ENCODE peak calls at places on chromosome 3, in eight cellular contexts. One of them, this sample, is unnamed.
A peak's percentile ranks its signal among the peaks of the same experiment; 100 is the strongest.

GRCh38 chr3:114866430-114866829 is 280.7 kb downstream of the ZBTB20 start:
- DNase-seq in GM23248: no peak
- DNase-seq in HCT116: no peak
- DNase-seq in OCI-LY7: no peak
- DNase-seq in neural progenitor cell: no peak
- DNase-seq in SK-N-SH: no peak
- DNase-seq in MM.1S: no peak
- DNase-seq in hepatocyte: no peak
- DNase-seq in this sample: peak; percentile 24

GRCh38 chr3:45529697-45530096 is 64.9 kb upstream of the LIMD1 start:
- DNase-seq in GM23248: no peak
- DNase-seq in HCT116: no peak
- DNase-seq in OCI-LY7: no peak
- DNase-seq in neural progenitor cell: no peak
- DNase-seq in SK-N-SH: no peak
- DNase-seq in MM.1S: no peak
- DNase-seq in hepatocyte: no peak
- DNase-seq in this sample: no peak

GRCh38 chr3:46527239-46527638 is 29.5 kb downstream of the RTP3 start:
- DNase-seq in GM23248: no peak
- DNase-seq in HCT116: no peak
- DNase-seq in OCI-LY7: no peak
- DNase-seq in neural progenitor cell: no peak
- DNase-seq in SK-N-SH: no peak
- DNase-seq in MM.1S: no peak
- DNase-seq in hepatocyte: no peak
- DNase-seq in this sample: no peak

GRCh38 chr3:56796996-56797395 is 4.8 kb downstream of the ARHGEF3 start:
- DNase-seq in GM23248: no peak
- DNase-seq in HCT116: no peak
- DNase-seq in OCI-LY7: no peak
- DNase-seq in neural progenitor cell: no peak
- DNase-seq in SK-N-SH: no peak
- DNase-seq in MM.1S: no peak
- DNase-seq in hepatocyte: no peak
- DNase-seq in this sample: no peak

GRCh38 chr3:142608615-142609014 is 12.4 kb downstream of the PLS1 start:
- DNase-seq in GM23248: no peak
- DNase-seq in HCT116: no peak
- DNase-seq in OCI-LY7: no peak
- DNase-seq in neural progenitor cell: no peak
- DNase-seq in SK-N-SH: no peak
- DNase-seq in MM.1S: no peak
- DNase-seq in hepatocyte: no peak
- DNase-seq in this sample: no peak

GRCh38 chr3:42557849-42558248 is 23.9 kb downstream of the SEC22C start:
- DNase-seq in GM23248: no peak
- DNase-seq in HCT116: no peak
- DNase-seq in OCI-LY7: peak; percentile 34
- DNase-seq in neural progenitor cell: no peak
- DNase-seq in SK-N-SH: no peak
- DNase-seq in MM.1S: no peak
- DNase-seq in hepatocyte: no peak
- DNase-seq in this sample: no peak

GRCh38 chr3:62188547-62189375 is 184.6 kb downstream of the FEZF2 start:
- DNase-seq in GM23248: peak; percentile 83
- DNase-seq in HCT116: peak; percentile 7
- DNase-seq in OCI-LY7: peak; percentile 69
- DNase-seq in neural progenitor cell: peak; percentile 86
- DNase-seq in SK-N-SH: peak; percentile 76
- DNase-seq in MM.1S: peak; percentile 71
- DNase-seq in hepatocyte: peak; percentile 87
- DNase-seq in this sample: peak; percentile 90

GRCh38 chr3:58487140-58487886 is 4.6 kb upstream of the KCTD6 start:
- DNase-seq in GM23248: peak; percentile 92
- DNase-seq in HCT116: peak; percentile 22
- DNase-seq in OCI-LY7: no peak
- DNase-seq in neural progenitor cell: no peak
- DNase-seq in SK-N-SH: no peak
- DNase-seq in MM.1S: no peak
- DNase-seq in hepatocyte: no peak
- DNase-seq in this sample: no peak

GRCh38 chr3:183252973-183253363 is at the start of gene B3GNT5:
- DNase-seq in GM23248: no peak
- DNase-seq in HCT116: peak; percentile 60
- DNase-seq in OCI-LY7: no peak
- DNase-seq in neural progenitor cell: no peak
- DNase-seq in SK-N-SH: peak; percentile 67
- DNase-seq in MM.1S: no peak
- DNase-seq in hepatocyte: peak; percentile 92
- DNase-seq in this sample: peak; percentile 84

GRCh38 chr3:37054370-37054769 is 61.1 kb downstream of the MLH1 start:
- DNase-seq in GM23248: peak; percentile 95
- DNase-seq in HCT116: peak; percentile 62
- DNase-seq in OCI-LY7: peak; percentile 22
- DNase-seq in neural progenitor cell: no peak
- DNase-seq in SK-N-SH: no peak
- DNase-seq in MM.1S: peak; percentile 40
- DNase-seq in hepatocyte: no peak
- DNase-seq in this sample: no peak

GRCh38 chr3:71064976-71065763 is 518.4 kb downstream of the FOXP1 start:
- DNase-seq in GM23248: peak; percentile 68
- DNase-seq in HCT116: no peak
- DNase-seq in OCI-LY7: peak; percentile 55
- DNase-seq in neural progenitor cell: peak; percentile 86
- DNase-seq in SK-N-SH: no peak
- DNase-seq in MM.1S: peak; percentile 64
- DNase-seq in hepatocyte: peak; percentile 81
- DNase-seq in this sample: peak; percentile 78

GRCh38 chr3:172859035-172859434 is 108.5 kb downstream of the ECT2 start:
- DNase-seq in GM23248: no peak
- DNase-seq in HCT116: no peak
- DNase-seq in OCI-LY7: no peak
- DNase-seq in neural progenitor cell: peak; percentile 38
- DNase-seq in SK-N-SH: no peak
- DNase-seq in MM.1S: no peak
- DNase-seq in hepatocyte: no peak
- DNase-seq in this sample: no peak

GRCh38 chr3:127441764-127442163 is 148.8 kb downstream of the TPRA1 start:
- DNase-seq in GM23248: no peak
- DNase-seq in HCT116: no peak
- DNase-seq in OCI-LY7: no peak
- DNase-seq in neural progenitor cell: no peak
- DNase-seq in SK-N-SH: no peak
- DNase-seq in MM.1S: no peak
- DNase-seq in hepatocyte: no peak
- DNase-seq in this sample: no peak

GRCh38 chr3:58148049-58148448 is 62.7 kb downstream of the DNASE1L3 start:
- DNase-seq in GM23248: no peak
- DNase-seq in HCT116: no peak
- DNase-seq in OCI-LY7: no peak
- DNase-seq in neural progenitor cell: no peak
- DNase-seq in SK-N-SH: no peak
- DNase-seq in MM.1S: no peak
- DNase-seq in hepatocyte: no peak
- DNase-seq in this sample: no peak

GRCh38 chr3:10160346-10160745 is 4.4 kb upstream of the IRAK2 start:
- DNase-seq in GM23248: peak; percentile 75
- DNase-seq in HCT116: no peak
- DNase-seq in OCI-LY7: no peak
- DNase-seq in neural progenitor cell: no peak
- DNase-seq in SK-N-SH: no peak
- DNase-seq in MM.1S: no peak
- DNase-seq in hepatocyte: no peak
- DNase-seq in this sample: no peak

GRCh38 chr3:53970656-53971055 is 79.0 kb upstream of the SELENOK start:
- DNase-seq in GM23248: no peak
- DNase-seq in HCT116: no peak
- DNase-seq in OCI-LY7: no peak
- DNase-seq in neural progenitor cell: peak; percentile 54
- DNase-seq in SK-N-SH: no peak
- DNase-seq in MM.1S: no peak
- DNase-seq in hepatocyte: peak; percentile 16
- DNase-seq in this sample: peak; percentile 65

GRCh38 chr3:112097378-112097777 is 11.2 kb downstream of the C3orf52 start:
- DNase-seq in GM23248: peak; percentile 98
- DNase-seq in HCT116: peak; percentile 91
- DNase-seq in OCI-LY7: no peak
- DNase-seq in neural progenitor cell: no peak
- DNase-seq in SK-N-SH: no peak
- DNase-seq in MM.1S: no peak
- DNase-seq in hepatocyte: peak; percentile 91
- DNase-seq in this sample: no peak

GRCh38 chr3:37174532-37175126 is at the start of gene LRRFIP2:
- DNase-seq in GM23248: peak; percentile 89
- DNase-seq in HCT116: no peak
- DNase-seq in OCI-LY7: no peak
- DNase-seq in neural progenitor cell: no peak
- DNase-seq in SK-N-SH: peak; percentile 33
- DNase-seq in MM.1S: peak; percentile 24
- DNase-seq in hepatocyte: no peak
- DNase-seq in this sample: no peak

GRCh38 chr3:153706706-153707105 is 414.5 kb upstream of the ARHGEF26 start:
- DNase-seq in GM23248: no peak
- DNase-seq in HCT116: no peak
- DNase-seq in OCI-LY7: no peak
- DNase-seq in neural progenitor cell: peak; percentile 62
- DNase-seq in SK-N-SH: no peak
- DNase-seq in MM.1S: no peak
- DNase-seq in hepatocyte: no peak
- DNase-seq in this sample: peak; percentile 53

GRCh38 chr3:19348929-19349564 is 200.7 kb downstream of the KCNH8 start:
- DNase-seq in GM23248: peak; percentile 54
- DNase-seq in HCT116: peak; percentile 13
- DNase-seq in OCI-LY7: peak; percentile 77
- DNase-seq in neural progenitor cell: peak; percentile 48
- DNase-seq in SK-N-SH: peak; percentile 20
- DNase-seq in MM.1S: peak; percentile 40
- DNase-seq in hepatocyte: peak; percentile 59
- DNase-seq in this sample: peak; percentile 61

GRCh38 chr3:152352559-152352958 is 83.8 kb downstream of the MBNL1 start:
- DNase-seq in GM23248: peak; percentile 69
- DNase-seq in HCT116: no peak
- DNase-seq in OCI-LY7: no peak
- DNase-seq in neural progenitor cell: peak; percentile 5
- DNase-seq in SK-N-SH: no peak
- DNase-seq in MM.1S: no peak
- DNase-seq in hepatocyte: no peak
- DNase-seq in this sample: peak; percentile 24

DNA sequence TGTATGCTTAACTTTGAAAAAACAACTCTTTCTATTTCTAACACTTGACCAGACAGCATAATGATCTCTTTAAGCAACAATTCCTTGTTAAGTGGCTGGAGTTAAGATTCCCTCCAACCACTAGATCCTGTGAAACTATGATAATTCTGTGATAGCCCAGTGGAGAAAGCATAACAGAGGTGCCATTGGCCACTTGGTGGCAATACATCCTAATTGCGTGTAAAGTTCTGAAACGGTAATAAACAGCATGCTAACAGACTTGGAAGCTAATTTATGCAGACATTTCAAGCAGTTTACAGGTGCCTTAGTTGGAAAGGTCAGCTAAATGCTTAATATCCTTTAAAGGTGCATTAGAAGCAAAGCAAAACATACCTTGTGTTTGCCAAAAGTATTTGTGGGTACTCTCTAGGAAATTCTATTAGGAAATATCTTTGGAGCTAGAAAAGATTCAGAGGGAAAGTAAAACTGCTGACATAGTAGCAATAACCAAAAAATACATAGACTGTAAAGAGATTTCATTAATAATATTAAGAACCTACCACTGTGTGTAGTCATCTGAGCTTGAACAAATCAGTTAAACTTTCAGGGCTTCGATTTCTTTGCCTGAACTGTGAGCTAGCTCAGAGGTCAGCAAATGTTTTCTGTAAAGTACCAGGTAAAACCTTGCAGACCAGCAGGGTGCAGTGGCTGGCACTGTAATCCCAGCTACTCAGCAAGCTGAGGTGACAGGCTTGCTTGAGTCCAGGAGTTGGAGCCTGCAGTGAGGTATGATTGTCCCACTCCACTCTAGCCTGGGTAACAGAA is 19.0 kb upstream of the CSTA start:
- DNase-seq in GM23248: no peak
- DNase-seq in HCT116: peak; percentile 23
- DNase-seq in OCI-LY7: peak; percentile 25
- DNase-seq in neural progenitor cell: peak; percentile 40
- DNase-seq in SK-N-SH: no peak
- DNase-seq in MM.1S: no peak
- DNase-seq in hepatocyte: peak; percentile 56
- DNase-seq in this sample: peak; percentile 66
- TF ChIP-seq EZH2phosphoT487 in GM23248: no peak
- TF ChIP-seq EZH2phosphoT487 in HCT116: no peak
- TF ChIP-seq EZH2phosphoT487 in OCI-LY7: no peak
- TF ChIP-seq EZH2phosphoT487 in neural progenitor cell: no peak
- TF ChIP-seq EZH2phosphoT487 in SK-N-SH: no peak
- TF ChIP-seq EZH2phosphoT487 in MM.1S: no peak
- TF ChIP-seq EZH2phosphoT487 in hepatocyte: no peak
- TF ChIP-seq EZH2phosphoT487 in this sample: no peak

GRCh38 chr3:48222616-48223513 is at the start of gene CAMP:
- DNase-seq in GM23248: peak; percentile 62
- DNase-seq in HCT116: no peak
- DNase-seq in OCI-LY7: peak; percentile 92
- DNase-seq in neural progenitor cell: no peak
- DNase-seq in SK-N-SH: peak; percentile 72
- DNase-seq in MM.1S: no peak
- DNase-seq in hepatocyte: peak; percentile 70
- DNase-seq in this sample: no peak
- TF ChIP-seq EZH2phosphoT487 in GM23248: no peak
- TF ChIP-seq EZH2phosphoT487 in HCT116: no peak
- TF ChIP-seq EZH2phosphoT487 in OCI-LY7: no peak
- TF ChIP-seq EZH2phosphoT487 in neural progenitor cell: no peak
- TF ChIP-seq EZH2phosphoT487 in SK-N-SH: no peak
- TF ChIP-seq EZH2phosphoT487 in MM.1S: no peak
- TF ChIP-seq EZH2phosphoT487 in hepatocyte: no peak
- TF ChIP-seq EZH2phosphoT487 in this sample: no peak

GRCh38 chr3:77254967-77255831 is 215.3 kb downstream of the ROBO2 start:
- DNase-seq in GM23248: peak; percentile 68
- DNase-seq in HCT116: no peak
- DNase-seq in OCI-LY7: peak; percentile 47
- DNase-seq in neural progenitor cell: peak; percentile 80
- DNase-seq in SK-N-SH: peak; percentile 65
- DNase-seq in MM.1S: peak; percentile 57
- DNase-seq in hepatocyte: peak; percentile 81
- DNase-seq in this sample: peak; percentile 87
- TF ChIP-seq EZH2phosphoT487 in GM23248: no peak
- TF ChIP-seq EZH2phosphoT487 in HCT116: no peak
- TF ChIP-seq EZH2phosphoT487 in OCI-LY7: no peak
- TF ChIP-seq EZH2phosphoT487 in neural progenitor cell: no peak
- TF ChIP-seq EZH2phosphoT487 in SK-N-SH: no peak
- TF ChIP-seq EZH2phosphoT487 in MM.1S: no peak
- TF ChIP-seq EZH2phosphoT487 in hepatocyte: no peak
- TF ChIP-seq EZH2phosphoT487 in this sample: no peak

DNA sequence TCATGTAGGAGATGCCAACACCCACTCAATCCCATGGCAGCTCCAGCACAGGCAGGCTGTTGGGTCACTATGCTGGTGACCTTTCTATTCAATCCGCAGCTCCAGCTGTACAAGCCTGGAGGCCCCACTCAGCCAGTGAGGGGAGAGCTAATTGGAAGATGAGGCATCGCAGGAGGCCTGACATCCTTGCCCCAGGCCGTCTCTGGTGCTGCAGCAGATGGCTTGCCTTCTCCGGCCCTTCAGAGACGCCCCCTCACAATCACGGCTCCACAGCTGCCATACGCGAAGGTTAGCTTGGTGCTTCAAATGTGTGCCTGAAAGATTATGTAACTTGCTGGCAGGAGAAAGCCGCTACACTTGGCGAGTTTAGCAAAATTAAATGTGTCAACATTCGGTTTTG is 104.2 kb upstream of the CLSTN2 start:
- DNase-seq in GM23248: no peak
- DNase-seq in HCT116: no peak
- DNase-seq in OCI-LY7: no peak
- DNase-seq in neural progenitor cell: peak; percentile 57
- DNase-seq in SK-N-SH: peak; percentile 76
- DNase-seq in MM.1S: no peak
- DNase-seq in hepatocyte: no peak
- DNase-seq in this sample: no peak
- TF ChIP-seq EZH2phosphoT487 in GM23248: no peak
- TF ChIP-seq EZH2phosphoT487 in HCT116: no peak
- TF ChIP-seq EZH2phosphoT487 in OCI-LY7: no peak
- TF ChIP-seq EZH2phosphoT487 in neural progenitor cell: no peak
- TF ChIP-seq EZH2phosphoT487 in SK-N-SH: no peak
- TF ChIP-seq EZH2phosphoT487 in MM.1S: no peak
- TF ChIP-seq EZH2phosphoT487 in hepatocyte: no peak
- TF ChIP-seq EZH2phosphoT487 in this sample: no peak

This sample was measured in GM23338.